ENCODE peak calls at places on chromosomes 16 and 17, in ten cellular contexts. D, F, J, R, N, A, L, V, M and U are unnamed samples. For H3K4me1, the result is how much of the 10 kb centered on the place peaks cover.

GRCh38 chr16:50156590-50156989 is 3.5 kb downstream of the TENT4B start:
- DNase-seq in D (no peak), F (no peak), J (no peak), R (no peak), N (no peak), A (no peak), L (no peak), V (no peak), M (no peak), U (no peak)

GRCh38 chr16:5024632-5025031 is 9.1 kb downstream of the NAGPA start:
- DNase-seq in D (no peak), F (no peak), J (no peak), R (peak), N (no peak), A (no peak), L (no peak), V (peak), M (peak), U (no peak)

GRCh38 chr16:67884684-67885083 is at the start of gene NRN1L:
- DNase-seq in D (no peak), F (peak), J (peak), R (peak), N (peak), A (peak), L (no peak), V (peak), M (peak), U (peak)

GRCh38 chr17:34486781-34487180 is 92.6 kb upstream of the TMEM132E start:
- DNase-seq in D (no peak), F (no peak), J (no peak), R (no peak), N (no peak), A (no peak), L (no peak), V (no peak), M (no peak), U (no peak)

GRCh38 chr16:75938818-75939217 is 212.5 kb upstream of the CPHXL start:
- DNase-seq in D (no peak), F (peak), J (no peak), R (peak), N (no peak), A (no peak), L (no peak), V (no peak), M (no peak), U (no peak)

GRCh38 chr16:23124315-23124714 is 24.9 kb downstream of the USP31 start:
- DNase-seq in D (no peak), F (no peak), J (no peak), R (peak), N (no peak), A (no peak), L (no peak), V (no peak), M (no peak), U (no peak)

GRCh38 chr16:2710711-2711231 is 9.3 kb downstream of the PRSS27 start:
- DNase-seq in D (no peak), F (no peak), J (peak), R (no peak), N (no peak), A (no peak), L (no peak), V (no peak), M (no peak), U (no peak)

GRCh38 chr16:72168365-72168764 is 3.6 kb downstream of the PMFBP1 start:
- DNase-seq in D (no peak), F (no peak), J (no peak), R (no peak), N (no peak), A (no peak), L (no peak), V (no peak), M (no peak), U (no peak)

GRCh38 chr17:75412455-75413317 is 7.2 kb upstream of the GRB2 start:
- DNase-seq in D (peak), F (peak), J (no peak), R (peak), N (no peak), A (peak), L (peak), V (peak), M (peak), U (peak)

GRCh38 chr17:82648761-82649474 is 674 bp upstream of the WDR45B start:
- DNase-seq in D (peak), F (peak), J (peak), R (peak), N (peak), A (peak), L (peak), V (peak), M (peak), U (peak)

GRCh38 chr17:34156741-34157589 is 98.1 kb upstream of the CCL2 start:
- DNase-seq in D (no peak), F (no peak), J (peak), R (no peak), N (no peak), A (peak), L (no peak), V (no peak), M (no peak), U (no peak)

GRCh38 chr16:635573-636205 is 416 bp downstream of the METTL26 start:
- DNase-seq in D (no peak), F (no peak), J (no peak), R (no peak), N (no peak), A (no peak), L (no peak), V (no peak), M (no peak), U (peak)

GRCh38 chr17:40316571-40317344 is 7.8 kb downstream of the RARA start:
- DNase-seq in D (no peak), F (peak), J (peak), R (peak), N (peak), A (no peak), L (no peak), V (peak), M (peak), U (peak)

GRCh38 chr17:78573955-78574354 is 3.2 kb downstream of the DNAH17 start:
- DNase-seq in D (no peak), F (no peak), J (no peak), R (peak), N (no peak), A (no peak), L (no peak), V (no peak), M (no peak), U (no peak)

GRCh38 chr16:49485663-49486062 is 112.1 kb downstream of the C16orf78 start:
- DNase-seq in D (no peak), F (peak), J (no peak), R (no peak), N (no peak), A (no peak), L (no peak), V (peak), M (no peak), U (no peak)

GRCh38 chr17:59221159-59221847 is 992 bp downstream of the GDPD1 start:
- DNase-seq in D (no peak), F (no peak), J (no peak), R (no peak), N (peak), A (no peak), L (no peak), V (no peak), M (no peak), U (no peak)

GRCh38 chr17:49217651-49218413 is 7.3 kb downstream of the ABI3 start:
- DNase-seq in D (peak), F (no peak), J (peak), R (no peak), N (peak), A (no peak), L (peak), V (peak), M (peak), U (peak)

GRCh38 chr17:15112881-15113617 is 152.1 kb downstream of the PMP22 start:
- DNase-seq in D (no peak), F (no peak), J (no peak), R (no peak), N (no peak), A (no peak), L (no peak), V (no peak), M (no peak), U (no peak)

GRCh38 chr16:86872833-86873232 is 294.5 kb downstream of the FOXL1 start:
- DNase-seq in D (no peak), F (peak), J (no peak), R (no peak), N (no peak), A (no peak), L (no peak), V (no peak), M (no peak), U (no peak)

GRCh38 chr17:65537343-65537844 is 24.1 kb downstream of the AXIN2 start:
- DNase-seq in D (no peak), F (no peak), J (no peak), R (no peak), N (no peak), A (no peak), L (no peak), V (no peak), M (no peak), U (no peak)

GRCh38 chr17:3827124-3827773 is 18.8 kb downstream of the NCBP3 start:
- DNase-seq in D (peak), F (peak), J (no peak), R (peak), N (no peak), A (peak), L (peak), V (peak), M (peak), U (no peak)

GRCh38 chr16:68490829-68491575 is 42.7 kb upstream of the SMPD3 start:
- DNase-seq in D (no peak), F (peak), J (peak), R (peak), N (no peak), A (no peak), L (no peak), V (peak), M (peak), U (no peak)

GRCh38 chr16:22638393-22639206 is 127.9 kb downstream of the NPIPB5 start:
- DNase-seq in D (no peak), F (no peak), J (no peak), R (peak), N (no peak), A (no peak), L (no peak), V (no peak), M (no peak), U (no peak)

GRCh38 chr17:57462007-57462579 is 205.8 kb downstream of the MSI2 start:
- DNase-seq in D (no peak), F (no peak), J (no peak), R (no peak), N (no peak), A (no peak), L (no peak), V (no peak), M (no peak), U (no peak)

GRCh38 chr16:71917900-71918299 is 22.6 kb downstream of the IST1 start:
- DNase-seq in D (no peak), F (no peak), J (no peak), R (no peak), N (no peak), A (no peak), L (no peak), V (no peak), M (no peak), U (no peak)

GRCh38 chr17:56074366-56074765 is 78.9 kb upstream of the ANKFN1 start:
- DNase-seq in D (no peak), F (no peak), J (no peak), R (no peak), N (no peak), A (no peak), L (no peak), V (no peak), M (no peak), U (no peak)

GRCh38 chr17:65557349-65558310 is 3.8 kb downstream of the AXIN2 start:
- DNase-seq in D (no peak), F (no peak), J (no peak), R (no peak), N (no peak), A (no peak), L (no peak), V (no peak), M (no peak), U (no peak)

DNA sequence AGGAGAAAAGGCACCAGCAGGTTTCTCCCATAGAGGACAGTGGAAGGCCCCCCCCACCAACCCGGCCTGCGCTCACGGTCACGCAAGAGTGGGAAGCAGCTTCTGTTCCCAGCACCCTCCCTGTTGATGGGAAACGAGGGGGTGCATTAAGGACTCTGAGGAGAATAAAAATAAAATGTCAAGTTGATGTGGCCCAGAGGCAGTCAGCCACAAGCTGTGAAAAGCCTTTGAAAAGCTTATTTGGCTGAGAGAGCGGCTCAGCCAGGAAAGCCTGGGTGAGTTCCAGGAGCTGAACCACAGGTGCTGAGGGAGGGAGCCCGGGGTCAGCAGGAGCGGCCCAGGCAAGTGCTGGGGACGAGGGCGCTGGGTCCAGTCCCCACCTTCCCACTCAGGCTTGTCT is 26.9 kb upstream of the SPATA32 start:
- DNase-seq in D (no peak), F (no peak), J (no peak), R (no peak), N (no peak), A (no peak), L (no peak), V (no peak), M (peak), U (peak)
- H3K4me1 ChIP-seq in D (under half), F (under half), J (half or more), R (under half), N (half or more), A (under half), L (under half), V (half or more), M (half or more), U (half or more)

GRCh38 chr16:84728853-84729424 is 29.1 kb downstream of the USP10 start:
- DNase-seq in D (no peak), F (no peak), J (no peak), R (no peak), N (no peak), A (no peak), L (no peak), V (no peak), M (no peak), U (no peak)

GRCh38 chr16:84729716-84730320 is 30.0 kb downstream of the USP10 start:
- DNase-seq in D (no peak), F (no peak), J (no peak), R (peak), N (no peak), A (no peak), L (no peak), V (no peak), M (no peak), U (no peak)

GRCh38 chr16:84730406-84731106 is 30.8 kb downstream of the USP10 start:
- DNase-seq in D (peak), F (peak), J (no peak), R (peak), N (peak), A (no peak), L (no peak), V (peak), M (peak), U (peak)

GRCh38 chr16:84735846-84736586 is 36.2 kb downstream of the USP10 start:
- DNase-seq in D (peak), F (no peak), J (no peak), R (peak), N (peak), A (no peak), L (peak), V (peak), M (peak), U (peak)

DNA sequence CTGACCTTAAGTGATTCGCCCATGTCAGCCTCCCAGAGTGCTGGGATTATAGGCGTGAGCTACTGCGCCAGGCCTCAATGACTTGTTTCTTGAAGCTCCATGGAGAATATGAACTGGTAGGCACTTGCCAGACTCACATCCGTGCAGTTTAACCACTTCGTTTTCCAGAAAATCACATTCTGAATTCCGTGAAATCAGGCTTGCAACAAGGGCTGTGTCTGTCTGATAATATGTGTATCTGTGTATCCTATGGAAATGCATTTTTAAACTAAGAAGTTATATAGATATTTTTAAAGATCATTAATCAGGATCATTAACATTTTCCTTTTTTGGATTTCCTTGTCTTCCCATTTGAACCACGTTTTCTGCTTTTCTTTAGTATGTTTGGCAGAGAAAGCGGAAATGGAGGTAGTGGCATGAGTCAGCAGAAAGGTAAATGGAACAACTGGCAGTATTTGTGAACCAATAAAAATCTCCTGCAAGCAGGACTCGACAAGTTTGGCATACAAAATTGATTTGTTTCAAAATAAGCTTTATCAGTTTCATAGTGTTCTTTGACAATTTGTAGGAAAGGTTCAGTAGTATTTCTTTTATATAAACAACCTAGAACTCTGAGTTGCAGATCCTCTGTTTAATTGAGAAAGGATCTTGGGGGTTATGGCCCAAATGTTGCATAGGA is 33.0 kb downstream of the USP10 start:
- DNase-seq in D (no peak), F (no peak), J (no peak), R (peak), N (no peak), A (no peak), L (no peak), V (no peak), M (no peak), U (no peak)
- H3K4me1 ChIP-seq in D (under half), F (under half), J (under half), R (half or more), N (under half), A (under half), L (under half), V (under half), M (under half), U (under half)

GRCh38 chr17:72456026-72456569 is 335.3 kb downstream of the SOX9 start:
- DNase-seq in D (no peak), F (no peak), J (no peak), R (peak), N (no peak), A (no peak), L (no peak), V (peak), M (peak), U (no peak)

GRCh38 chr17:72457712-72458111 is 336.9 kb downstream of the SOX9 start:
- DNase-seq in D (no peak), F (peak), J (no peak), R (no peak), N (no peak), A (no peak), L (no peak), V (no peak), M (no peak), U (no peak)

GRCh38 chr17:72454342-72454741 is 333.5 kb downstream of the SOX9 start:
- DNase-seq in D (no peak), F (no peak), J (no peak), R (no peak), N (no peak), A (no peak), L (no peak), V (no peak), M (no peak), U (no peak)

GRCh38 chr17:72458301-72458700 is 337.5 kb downstream of the SOX9 start:
- DNase-seq in D (no peak), F (no peak), J (no peak), R (no peak), N (no peak), A (no peak), L (no peak), V (no peak), M (no peak), U (no peak)

DNA sequence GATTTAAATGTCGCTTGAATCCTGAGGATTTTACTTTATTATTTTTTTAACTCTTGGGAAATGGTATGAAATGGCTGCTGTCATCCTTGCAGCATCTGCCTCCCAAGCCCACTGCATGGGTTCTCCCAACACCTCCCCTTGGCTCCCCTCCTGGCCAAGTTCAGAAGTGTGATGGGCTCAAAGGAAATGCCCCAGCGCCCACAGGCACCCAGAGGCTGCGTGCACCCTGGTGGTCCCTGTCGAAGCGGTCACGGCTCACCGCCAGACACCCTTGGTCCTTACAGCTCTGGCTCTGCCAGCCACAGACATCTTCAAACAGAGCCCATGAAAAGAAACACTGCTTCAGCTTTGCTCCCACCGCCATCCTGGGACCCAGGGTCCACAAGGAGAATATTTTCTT is 334.7 kb downstream of the SOX9 start:
- DNase-seq in D (no peak), F (no peak), J (no peak), R (no peak), N (no peak), A (no peak), L (no peak), V (no peak), M (no peak), U (no peak)
- H3K4me1 ChIP-seq in D (under half), F (under half), J (under half), R (under half), N (under half), A (under half), L (under half), V (under half), M (under half), U (under half)

GRCh38 chr17:352421-353212 is at the start of gene RPH3AL:
- DNase-seq in D (no peak), F (peak), J (peak), R (peak), N (peak), A (peak), L (no peak), V (peak), M (peak), U (peak)

GRCh38 chr17:351436-351713 is 1.2 kb downstream of the RPH3AL start:
- DNase-seq in D (no peak), F (no peak), J (no peak), R (no peak), N (no peak), A (no peak), L (no peak), V (no peak), M (no peak), U (no peak)

GRCh38 chr17:349666-350065 is 2.9 kb downstream of the RPH3AL start:
- DNase-seq in D (no peak), F (no peak), J (peak), R (no peak), N (no peak), A (no peak), L (no peak), V (no peak), M (no peak), U (no peak)

GRCh38 chr17:351875-352420 is 659 bp downstream of the RPH3AL start:
- DNase-seq in D (no peak), F (no peak), J (no peak), R (no peak), N (no peak), A (no peak), L (no peak), V (no peak), M (no peak), U (no peak)

DNA sequence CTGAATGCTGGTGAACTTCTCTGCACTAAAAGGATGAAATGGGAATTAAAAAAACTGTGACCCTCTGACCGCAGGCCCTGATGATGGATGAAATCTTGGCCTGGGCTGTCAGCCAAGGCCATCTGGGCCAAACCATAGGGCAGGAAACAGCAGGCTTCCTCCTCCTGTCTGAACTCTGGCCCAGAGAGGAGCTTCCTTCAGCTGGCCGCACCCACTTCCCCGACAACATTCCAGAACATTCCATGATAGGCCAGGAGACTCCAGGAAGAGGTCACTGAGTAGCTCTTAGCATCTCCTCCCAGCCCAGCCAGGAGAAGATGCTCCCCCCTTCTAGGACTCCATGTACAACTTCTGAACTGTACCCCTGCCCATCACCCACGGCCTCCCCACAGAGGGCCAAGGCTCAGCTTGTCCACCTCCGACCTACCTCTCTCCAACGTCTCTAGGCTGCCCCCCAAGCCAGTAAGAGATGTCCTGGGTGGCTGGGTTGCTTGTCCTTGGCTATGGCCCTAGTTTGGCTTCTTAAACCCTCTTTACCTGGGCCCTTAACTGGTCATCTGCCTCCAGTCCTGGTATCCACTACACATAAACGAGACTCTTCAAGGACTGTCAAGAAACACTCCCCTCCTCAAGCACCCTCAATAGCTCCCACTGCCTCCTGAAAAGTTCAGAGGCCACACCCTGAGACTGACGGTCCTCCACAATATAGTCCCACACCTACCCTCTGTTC is 1.7 kb downstream of the RPH3AL start:
- DNase-seq in D (no peak), F (peak), J (peak), R (peak), N (peak), A (no peak), L (no peak), V (peak), M (peak), U (peak)
- H3K4me1 ChIP-seq in D (under half), F (under half), J (half or more), R (under half), N (half or more), A (under half), L (under half), V (half or more), M (half or more), U (half or more)